ENCODE peak calls at places on chromosome 6, in nine cellular contexts. Q, H, S, B, A, E, D, K and J are unnamed samples.

GRCh38 chr6:157653521-157653920 is 169.5 kb upstream of the SNX9 start:
- DNase-seq in Q (no peak), H (no peak), S (no peak), B (no peak), A (no peak), E (no peak), D (no peak), K (no peak), J (no peak)

GRCh38 chr6:30483677-30484279 is 5.5 kb upstream of the HLA-E start:
- DNase-seq in Q (peak), H (no peak), S (no peak), B (peak), A (peak), E (peak), D (peak), K (peak), J (peak)

GRCh38 chr6:105483492-105483891 is 80.6 kb upstream of the PREP start:
- DNase-seq in Q (peak), H (no peak), S (no peak), B (peak), A (peak), E (peak), D (peak), K (peak), J (no peak)

GRCh38 chr6:116444991-116445566 is 16.1 kb upstream of the CALHM6 start:
- DNase-seq in Q (no peak), H (no peak), S (no peak), B (no peak), A (no peak), E (no peak), D (no peak), K (no peak), J (peak)

GRCh38 chr6:137709424-137710281 is 157.4 kb upstream of the TNFAIP3 start:
- DNase-seq in Q (no peak), H (peak), S (no peak), B (no peak), A (peak), E (peak), D (no peak), K (peak), J (no peak)

GRCh38 chr6:7725849-7726415 is at the start of gene BMP6:
- DNase-seq in Q (peak), H (peak), S (peak), B (peak), A (peak), E (peak), D (peak), K (peak), J (peak)

GRCh38 chr6:72551470-72551869 is 70.4 kb upstream of the KCNQ5 start:
- DNase-seq in Q (no peak), H (no peak), S (no peak), B (no peak), A (no peak), E (no peak), D (no peak), K (no peak), J (no peak)

GRCh38 chr6:158402184-158402583 is 89.9 kb downstream of the TULP4 start:
- DNase-seq in Q (no peak), H (no peak), S (no peak), B (no peak), A (no peak), E (no peak), D (no peak), K (no peak), J (no peak)

GRCh38 chr6:14944593-14944992 is 301.3 kb upstream of the JARID2 start:
- DNase-seq in Q (no peak), H (no peak), S (no peak), B (no peak), A (no peak), E (no peak), D (no peak), K (peak), J (no peak)

GRCh38 chr6:130927305-130927704 is 100.1 kb downstream of the SMLR1 start:
- DNase-seq in Q (no peak), H (no peak), S (no peak), B (no peak), A (no peak), E (no peak), D (no peak), K (no peak), J (peak)

GRCh38 chr6:157551041-157551832 is 170.2 kb downstream of the ZDHHC14 start:
- DNase-seq in Q (no peak), H (peak), S (no peak), B (no peak), A (no peak), E (no peak), D (no peak), K (no peak), J (no peak)

GRCh38 chr6:89485320-89485719 is 52.4 kb downstream of the ANKRD6 start:
- DNase-seq in Q (no peak), H (no peak), S (no peak), B (no peak), A (no peak), E (no peak), D (no peak), K (no peak), J (peak)

GRCh38 chr6:43172127-43173007 is 1.3 kb downstream of the SRF start:
- DNase-seq in Q (peak), H (no peak), S (peak), B (peak), A (peak), E (peak), D (no peak), K (peak), J (peak)

GRCh38 chr6:28139860-28140500 is 1.7 kb upstream of the ZKSCAN8 start:
- DNase-seq in Q (no peak), H (no peak), S (peak), B (no peak), A (no peak), E (no peak), D (no peak), K (no peak), J (no peak)

GRCh38 chr6:143962644-143962929 is 45.5 kb downstream of the PLAGL1 start:
- DNase-seq in Q (no peak), H (no peak), S (no peak), B (peak), A (peak), E (peak), D (peak), K (peak), J (peak)

GRCh38 chr6:150897400-150897943 is 32.0 kb downstream of the MTHFD1L start:
- DNase-seq in Q (no peak), H (no peak), S (no peak), B (no peak), A (no peak), E (no peak), D (no peak), K (no peak), J (no peak)

GRCh38 chr6:119129968-119130484 is 51.6 kb upstream of the FAM184A start:
- DNase-seq in Q (peak), H (peak), S (no peak), B (peak), A (peak), E (peak), D (peak), K (peak), J (peak)

GRCh38 chr6:169864148-169865030 is 113.0 kb downstream of the ERMARD start:
- DNase-seq in Q (no peak), H (no peak), S (no peak), B (no peak), A (no peak), E (no peak), D (no peak), K (no peak), J (peak)

GRCh38 chr6:122568865-122569264 is 41.3 kb upstream of the PKIB start:
- DNase-seq in Q (no peak), H (no peak), S (no peak), B (no peak), A (no peak), E (no peak), D (no peak), K (no peak), J (no peak)

GRCh38 chr6:5950448-5950847 is 56.3 kb downstream of the NRN1 start:
- DNase-seq in Q (no peak), H (no peak), S (peak), B (no peak), A (no peak), E (peak), D (peak), K (no peak), J (peak)

GRCh38 chr6:138502546-138502945 is 3.3 kb upstream of the NHSL1 start:
- DNase-seq in Q (no peak), H (no peak), S (no peak), B (no peak), A (no peak), E (no peak), D (no peak), K (no peak), J (no peak)

GRCh38 chr6:133368664-133369063 is 127.5 kb downstream of the EYA4 start:
- DNase-seq in Q (no peak), H (no peak), S (no peak), B (peak), A (no peak), E (no peak), D (no peak), K (no peak), J (no peak)

GRCh38 chr6:106168097-106168888 is 82.2 kb downstream of the PRDM1 start:
- DNase-seq in Q (no peak), H (no peak), S (no peak), B (no peak), A (no peak), E (no peak), D (no peak), K (no peak), J (no peak)

GRCh38 chr6:89352329-89353117 is at the start of gene UBE2J1:
- DNase-seq in Q (peak), H (peak), S (peak), B (peak), A (peak), E (peak), D (peak), K (peak), J (peak)

GRCh38 chr6:31304683-31305082 is 32.8 kb upstream of the HLA-C start:
- DNase-seq in Q (no peak), H (no peak), S (no peak), B (no peak), A (no peak), E (no peak), D (no peak), K (peak), J (no peak)